ENCODE peak calls at places on chromosomes 1 and 21, in six cellular contexts. D, H, N, O, G and E are unnamed samples.

GRCh38 chr1:203075249-203076030 is 10.4 kb downstream of the MYOG start:
- DNase-seq in D (no peak), H (no peak), N (no peak), O (no peak), G (peak; percentile 57), E (no peak)

GRCh38 chr21:27681038-27681437 is 714.1 kb upstream of the ADAMTS5 start:
- DNase-seq in D (no peak), H (no peak), N (no peak), O (peak; percentile 61), G (no peak), E (no peak)

GRCh38 chr1:110476028-110476765 is 25.2 kb downstream of the PROK1 start:
- DNase-seq in D (no peak), H (no peak), N (no peak), O (no peak), G (no peak), E (no peak)

GRCh38 chr1:78667939-78668338 is 18.3 kb downstream of the IFI44 start:
- DNase-seq in D (no peak), H (no peak), N (no peak), O (no peak), G (no peak), E (peak; percentile 9)

GRCh38 chr21:30044447-30045064 is 104.8 kb upstream of the GRIK1 start:
- DNase-seq in D (peak; percentile 1), H (peak; percentile 14), N (no peak), O (peak; percentile 28), G (peak; percentile 31), E (peak; percentile 1)

GRCh38 chr1:31617917-31618746 is 643 bp downstream of the HCRTR1 start:
- DNase-seq in D (peak; percentile 19), H (peak; percentile 78), N (peak; percentile 80), O (peak; percentile 70), G (peak; percentile 90), E (peak; percentile 94)

GRCh38 chr1:195899762-195900352 is 708.4 kb downstream of the KCNT2 start:
- DNase-seq in D (no peak), H (no peak), N (no peak), O (peak; percentile 75), G (no peak), E (no peak)

GRCh38 chr1:182786223-182787001 is 3.2 kb upstream of the NPL start:
- DNase-seq in D (peak; percentile 34), H (peak; percentile 53), N (peak; percentile 81), O (peak; percentile 83), G (peak; percentile 82), E (peak; percentile 61)

GRCh38 chr21:43318841-43319781 is 107.8 kb downstream of the SIK1 start:
- DNase-seq in D (no peak), H (no peak), N (no peak), O (peak; percentile 88), G (no peak), E (peak; percentile 77)

GRCh38 chr1:37808369-37809319 is 636 bp upstream of the YRDC start:
- DNase-seq in D (no peak), H (peak; percentile 37), N (peak; percentile 48), O (peak; percentile 90), G (peak; percentile 63), E (peak; percentile 93)

GRCh38 chr1:6245869-6246496 is 2.0 kb downstream of the HES3 start:
- DNase-seq in D (no peak), H (no peak), N (peak; percentile 94), O (peak; percentile 48), G (peak; percentile 94), E (peak; percentile 95)
- H3K4me2 ChIP-seq in D (peak overlapping the region; percentile 50), H (peak overlapping the region; percentile 69), N (peak overlapping the region; percentile 48), O (no peak overlapping the region), G (peak overlapping the region; percentile 96), E (peak overlapping the region; percentile 65)

GRCh38 chr21:34667761-34668160 is 1.0 kb upstream of the CLIC6 start:
- DNase-seq in D (no peak), H (no peak), N (no peak), O (no peak), G (no peak), E (no peak)

GRCh38 chr21:34670962-34671348 is 2.2 kb downstream of the CLIC6 start:
- DNase-seq in D (no peak), H (no peak), N (no peak), O (peak; percentile 44), G (peak; percentile 41), E (no peak)

GRCh38 chr21:34669149-34669879 is 520 bp downstream of the CLIC6 start:
- DNase-seq in D (no peak), H (peak; percentile 18), N (no peak), O (peak; percentile 29), G (peak; percentile 57), E (peak; percentile 26)

GRCh38 chr21:34670220-34670961 is 1.6 kb downstream of the CLIC6 start:
- DNase-seq in D (no peak), H (peak; percentile 23), N (peak; percentile 67), O (peak; percentile 49), G (peak; percentile 57), E (peak; percentile 45)

GRCh38 chr21:34668803-34669148 is at the start of gene CLIC6:
- DNase-seq in D (no peak), H (peak; percentile 21), N (peak; percentile 77), O (no peak), G (peak; percentile 57), E (no peak)
- H3K9ac ChIP-seq in D (no peak within 1 kb of the TSS), H (peak within 1 kb of the TSS; percentile 50), N (no peak within 1 kb of the TSS), O (no peak within 1 kb of the TSS), G (no peak within 1 kb of the TSS), E (no peak within 1 kb of the TSS)

GRCh38 chr1:208161656-208162375 is 82.4 kb downstream of the PLXNA2 start:
- DNase-seq in D (no peak), H (no peak), N (no peak), O (peak; percentile 60), G (no peak), E (peak; percentile 60)

GRCh38 chr1:208158640-208159541 is 85.3 kb downstream of the PLXNA2 start:
- DNase-seq in D (peak; percentile 76), H (no peak), N (peak; percentile 39), O (no peak), G (peak; percentile 49), E (no peak)

GRCh38 chr1:208159542-208160258 is 84.5 kb downstream of the PLXNA2 start:
- DNase-seq in D (no peak), H (no peak), N (no peak), O (peak; percentile 80), G (no peak), E (peak; percentile 74)

GRCh38 chr1:208161005-208161404 is 83.2 kb downstream of the PLXNA2 start:
- DNase-seq in D (no peak), H (no peak), N (peak; percentile 40), O (no peak), G (no peak), E (no peak)

GRCh38 chr1:208160259-208160819 is 83.8 kb downstream of the PLXNA2 start:
- DNase-seq in D (no peak), H (no peak), N (no peak), O (no peak), G (no peak), E (no peak)
- H3K4me2 ChIP-seq in D (no peak overlapping the region), H (no peak overlapping the region), N (no peak overlapping the region), O (no peak overlapping the region), G (peak overlapping the region; percentile 30), E (peak overlapping the region; percentile 60)

GRCh38 chr1:201556841-201557571 is 18.1 kb downstream of the NAV1 start:
- DNase-seq in D (no peak), H (no peak), N (no peak), O (peak; percentile 54), G (no peak), E (no peak)
- H3K9ac ChIP-seq in D (no peak overlapping the region), H (no peak overlapping the region), N (no peak overlapping the region), O (peak overlapping the region; percentile 39), G (no peak overlapping the region), E (peak overlapping the region; percentile 36)

GRCh38 chr1:22155517-22155916 is 12.6 kb upstream of the WNT4 start:
- DNase-seq in D (no peak), H (no peak), N (no peak), O (no peak), G (no peak), E (no peak)
- H3K4me2 ChIP-seq in D (no peak overlapping the region), H (no peak overlapping the region), N (no peak overlapping the region), O (no peak overlapping the region), G (no peak overlapping the region), E (no peak overlapping the region)

GRCh38 chr1:112872551-112872962 is 83.4 kb downstream of the SLC16A1 start:
- DNase-seq in D (no peak), H (no peak), N (no peak), O (no peak), G (peak; percentile 42), E (no peak)

GRCh38 chr1:112879834-112880233 is 76.2 kb downstream of the SLC16A1 start:
- DNase-seq in D (no peak), H (no peak), N (no peak), O (no peak), G (no peak), E (no peak)

GRCh38 chr1:112877741-112878140 is 78.3 kb downstream of the SLC16A1 start:
- DNase-seq in D (no peak), H (no peak), N (no peak), O (peak; percentile 11), G (peak; percentile 51), E (no peak)

GRCh38 chr1:112878321-112878720 is 77.7 kb downstream of the SLC16A1 start:
- DNase-seq in D (no peak), H (no peak), N (no peak), O (no peak), G (peak; percentile 9), E (no peak)

DNA sequence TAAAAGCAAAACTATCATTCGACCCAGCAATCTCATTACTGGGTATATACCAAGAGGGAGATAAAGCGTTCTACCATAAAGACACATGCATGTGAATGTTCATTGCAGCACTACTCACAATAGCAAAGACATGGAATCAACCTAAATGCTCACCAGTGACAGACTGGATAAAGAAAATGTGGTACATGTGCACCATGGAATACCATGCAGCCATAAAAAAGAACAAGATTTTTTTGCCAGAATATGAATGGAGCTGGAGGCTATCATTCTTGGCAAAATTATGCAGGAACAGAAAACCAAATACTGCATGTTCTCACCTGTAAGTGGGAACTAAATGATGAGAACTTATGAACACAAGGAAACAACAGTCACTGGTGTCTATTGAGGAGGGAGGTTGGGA is 79.7 kb downstream of the SLC16A1 start:
- DNase-seq in D (no peak), H (no peak), N (no peak), O (no peak), G (no peak), E (no peak)
- H3K9ac ChIP-seq in D (no peak overlapping the region), H (no peak overlapping the region), N (no peak overlapping the region), O (no peak overlapping the region), G (no peak overlapping the region), E (no peak overlapping the region)